ENCODE peak calls at places on chromosomes 12 and 14, in ten cellular contexts. S is psoas muscle, M is HCT116, Y is HFFc6, A is H54, L is pancreas, P is cardiac muscle cell, J is Daoy, C is LNCaP clone FGC, Q is left cardiac atrium. W is an unnamed sample.

GRCh38 chr12:11798856-11799530 is 149.5 kb downstream of the ETV6 start:
- DNase-seq in S (no peak), M (no peak), Y (peak), A (no peak), L (no peak), P (no peak), J (peak), C (no peak), Q (peak), W (no peak)

GRCh38 chr12:75728826-75729225 is 217.4 kb upstream of the KRR1 start:
- DNase-seq in S (no peak), M (no peak), Y (no peak), A (no peak), L (no peak), P (no peak), J (no peak), C (no peak), Q (no peak), W (no peak)

GRCh38 chr14:104981699-104982541 is 3.7 kb upstream of the CLBA1 start:
- DNase-seq in S (no peak), M (no peak), Y (no peak), A (no peak), L (no peak), P (no peak), J (no peak), C (no peak), Q (peak), W (no peak)

GRCh38 chr14:36556811-36557433 is 25.5 kb downstream of the NKX2-8 start:
- DNase-seq in S (no peak), M (peak), Y (no peak), A (no peak), L (peak), P (peak), J (peak), C (no peak), Q (no peak), W (no peak)

GRCh38 chr14:36258241-36258640 is 62.2 kb downstream of the MBIP start:
- DNase-seq in S (no peak), M (no peak), Y (no peak), A (no peak), L (no peak), P (no peak), J (no peak), C (no peak), Q (no peak), W (no peak)

GRCh38 chr12:87280893-87281292 is 748.3 kb downstream of the C12orf50 start:
- DNase-seq in S (no peak), M (no peak), Y (no peak), A (no peak), L (no peak), P (no peak), J (no peak), C (no peak), Q (no peak), W (no peak)

GRCh38 chr12:52209321-52209720 is 17.5 kb upstream of the KRT80 start:
- DNase-seq in S (no peak), M (no peak), Y (no peak), A (no peak), L (no peak), P (no peak), J (no peak), C (no peak), Q (peak), W (no peak)

GRCh38 chr12:100248886-100249285 is 18.0 kb downstream of the DEPDC4 start:
- DNase-seq in S (no peak), M (no peak), Y (no peak), A (no peak), L (no peak), P (no peak), J (no peak), C (no peak), Q (no peak), W (no peak)

GRCh38 chr12:46921754-46922113 is 95.9 kb upstream of the SLC38A4 start:
- DNase-seq in S (no peak), M (no peak), Y (peak), A (no peak), L (no peak), P (no peak), J (no peak), C (no peak), Q (no peak), W (no peak)

GRCh38 chr12:64229796-64230195 is 7.7 kb upstream of the KICS2 start:
- DNase-seq in S (no peak), M (no peak), Y (no peak), A (no peak), L (no peak), P (no peak), J (no peak), C (no peak), Q (no peak), W (no peak)

GRCh38 chr12:40145896-40146295 is 40.0 kb upstream of the SLC2A13 start:
- DNase-seq in S (no peak), M (no peak), Y (no peak), A (no peak), L (no peak), P (no peak), J (no peak), C (no peak), Q (no peak), W (no peak)

GRCh38 chr12:3116106-3116898 is 39.1 kb downstream of the TSPAN9 start:
- DNase-seq in S (peak), M (no peak), Y (no peak), A (no peak), L (no peak), P (no peak), J (no peak), C (no peak), Q (peak), W (no peak)

GRCh38 chr14:70259420-70259819 is 70.7 kb upstream of the SLC8A3 start:
- DNase-seq in S (no peak), M (no peak), Y (no peak), A (no peak), L (no peak), P (no peak), J (no peak), C (no peak), Q (no peak), W (no peak)

GRCh38 chr12:34395056-34396005 is 373.0 kb downstream of the ALG10 start:
- DNase-seq in S (peak), M (no peak), Y (no peak), A (no peak), L (peak), P (no peak), J (no peak), C (no peak), Q (peak), W (peak)

GRCh38 chr14:81351205-81351604 is 48.9 kb downstream of the STON2 start:
- DNase-seq in S (no peak), M (no peak), Y (no peak), A (no peak), L (no peak), P (no peak), J (no peak), C (no peak), Q (no peak), W (no peak)

GRCh38 chr14:22184157-22185025 is 404.6 kb downstream of the DAD1 start:
- DNase-seq in S (no peak), M (no peak), Y (no peak), A (no peak), L (no peak), P (no peak), J (peak), C (no peak), Q (no peak), W (no peak)

GRCh38 chr12:41286426-41286825 is 98.3 kb downstream of the PDZRN4 start:
- DNase-seq in S (no peak), M (no peak), Y (no peak), A (no peak), L (no peak), P (peak), J (no peak), C (no peak), Q (no peak), W (no peak)

GRCh38 chr12:3453947-3454675 is 36.9 kb upstream of the PRMT8 start:
- DNase-seq in S (no peak), M (peak), Y (peak), A (peak), L (no peak), P (no peak), J (peak), C (no peak), Q (no peak), W (no peak)

GRCh38 chr12:52912711-52913423 is 8.0 kb upstream of the KRT8 start:
- DNase-seq in S (no peak), M (no peak), Y (no peak), A (no peak), L (peak), P (no peak), J (no peak), C (no peak), Q (no peak), W (peak)

GRCh38 chr12:6358886-6359285 is 16.5 kb downstream of the SCNN1A start:
- DNase-seq in S (no peak), M (no peak), Y (no peak), A (no peak), L (no peak), P (no peak), J (no peak), C (no peak), Q (no peak), W (no peak)

GRCh38 chr12:58313091-58313855 is 371.9 kb downstream of the ATP23 start:
- DNase-seq in S (no peak), M (no peak), Y (peak), A (no peak), L (no peak), P (no peak), J (peak), C (no peak), Q (no peak), W (no peak)

GRCh38 chr12:9674226-9674590 is 4.7 kb downstream of the CLEC2D start:
- DNase-seq in S (no peak), M (no peak), Y (no peak), A (no peak), L (no peak), P (no peak), J (no peak), C (no peak), Q (no peak), W (peak)

GRCh38 chr14:92520102-92520651 is 6.6 kb downstream of the RIN3 start:
- DNase-seq in S (no peak), M (no peak), Y (no peak), A (no peak), L (no peak), P (no peak), J (no peak), C (no peak), Q (no peak), W (no peak)

GRCh38 chr12:106780010-106780625 is 5.6 kb downstream of the RIC8B start:
- DNase-seq in S (no peak), M (no peak), Y (peak), A (no peak), L (no peak), P (no peak), J (peak), C (no peak), Q (no peak), W (no peak)

W was measured in transverse colon.